ENCODE peak calls at places on chromosomes 12 and 14, in five cellular contexts. Z is tibial artery; A is CD8-positive, alpha-beta T cell; X is choroid plexus epithelial cell; C is fibroblast of the aortic adventitia. G is an unnamed sample.

GRCh38 chr12:53217930-53218307 is 10.9 kb upstream of the ITGB7 start:
- DNase-seq in Z (no peak), A (no peak), X (no peak), C (peak; percentile 31), G (no peak)

GRCh38 chr14:83849999-83850611 is 1679.8 kb upstream of the FLRT2 start:
- DNase-seq in Z (no peak), A (no peak), X (no peak), C (no peak), G (no peak)

GRCh38 chr14:99524804-99525698 is 43.8 kb downstream of the CCNK start:
- DNase-seq in Z (no peak), A (no peak), X (peak; percentile 54), C (peak; percentile 69), G (peak; percentile 55)

GRCh38 chr12:26001530-26001929 is 43.0 kb downstream of the RASSF8 start:
- DNase-seq in Z (no peak), A (no peak), X (no peak), C (no peak), G (no peak)

GRCh38 chr12:58452546-58452945 is 467.8 kb downstream of the LRIG3 start:
- DNase-seq in Z (no peak), A (no peak), X (peak; percentile 69), C (peak; percentile 24), G (peak; percentile 16)

GRCh38 chr12:65170245-65170881 is 980 bp downstream of the LEMD3 start:
- DNase-seq in Z (peak; percentile 46), A (peak; percentile 31), X (peak; percentile 54), C (peak; percentile 43), G (peak; percentile 62)

GRCh38 chr12:130266751-130267150 is 70.9 kb upstream of the PIWIL1 start:
- DNase-seq in Z (no peak), A (no peak), X (no peak), C (no peak), G (no peak)

GRCh38 chr12:77914089-77914488 is 83.4 kb downstream of the NAV3 start:
- DNase-seq in Z (no peak), A (no peak), X (peak; percentile 52), C (no peak), G (peak; percentile 32)

GRCh38 chr12:54759751-54760150 is 94.6 kb upstream of the MUCL1 start:
- DNase-seq in Z (no peak), A (no peak), X (peak; percentile 46), C (peak; percentile 22), G (peak; percentile 6)

GRCh38 chr12:16691624-16692023 is 85.7 kb upstream of the LMO3 start:
- DNase-seq in Z (no peak), A (no peak), X (no peak), C (no peak), G (no peak)

GRCh38 chr14:61701946-61702345 is 6.6 kb downstream of the HIF1A start:
- DNase-seq in Z (no peak), A (no peak), X (peak; percentile 38), C (no peak), G (no peak)

GRCh38 chr12:77387214-77387613 is 321.8 kb upstream of the E2F7 start:
- DNase-seq in Z (no peak), A (no peak), X (no peak), C (no peak), G (no peak)

GRCh38 chr14:23402296-23403138 is 5.6 kb downstream of the MYH6 start:
- DNase-seq in Z (no peak), A (no peak), X (peak; percentile 2), C (no peak), G (no peak)

GRCh38 chr12:75170786-75171185 is 38.9 kb downstream of the KCNC2 start:
- DNase-seq in Z (no peak), A (no peak), X (no peak), C (no peak), G (no peak)

GRCh38 chr12:69929531-69929930 is 104.5 kb downstream of the MYRFL start:
- DNase-seq in Z (no peak), A (no peak), X (peak; percentile 46), C (peak; percentile 42), G (peak; percentile 6)

GRCh38 chr12:125247477-125247876 is 182.2 kb downstream of the AACS start:
- DNase-seq in Z (no peak), A (no peak), X (no peak), C (no peak), G (no peak)

GRCh38 chr12:26431211-26431610 is 235.8 kb downstream of the SSPN start:
- DNase-seq in Z (no peak), A (no peak), X (no peak), C (no peak), G (no peak)

GRCh38 chr14:82075566-82075965 is 541.9 kb upstream of the SEL1L start:
- DNase-seq in Z (no peak), A (no peak), X (peak; percentile 3), C (no peak), G (peak; percentile 1)

GRCh38 chr14:104724407-104724980 is 465 bp downstream of the ADSS1 start:
- DNase-seq in Z (peak; percentile 68), A (no peak), X (no peak), C (no peak), G (peak; percentile 16)

GRCh38 chr12:40691913-40692616 is at the start of gene CNTN1:
- DNase-seq in Z (peak; percentile 28), A (no peak), X (peak; percentile 30), C (peak; percentile 30), G (peak; percentile 21)

GRCh38 chr12:74620932-74621331 is 83.3 kb downstream of the ATXN7L3B start:
- DNase-seq in Z (no peak), A (no peak), X (no peak), C (no peak), G (no peak)

GRCh38 chr12:93453633-93454032 is 11.9 kb upstream of the UBE2N start:
- DNase-seq in Z (no peak), A (no peak), X (peak; percentile 35), C (peak; percentile 26), G (no peak)

GRCh38 chr12:1184402-1184801 is 193.4 kb downstream of the ERC1 start:
- DNase-seq in Z (no peak), A (no peak), X (peak; percentile 29), C (peak; percentile 13), G (no peak)

GRCh38 chr14:100845341-100845740 is 19.4 kb downstream of the MEG3 start:
- DNase-seq in Z (no peak), A (no peak), X (no peak), C (no peak), G (no peak)

GRCh38 chr12:6390084-6390799 is 6.3 kb downstream of the LTBR start:
- DNase-seq in Z (no peak), A (no peak), X (no peak), C (no peak), G (no peak)

GRCh38 chr12:4825139-4825858 is 84.4 kb upstream of the KCNA1 start:
- DNase-seq in Z (no peak), A (no peak), X (no peak), C (peak; percentile 5), G (no peak)

GRCh38 chr12:20653871-20654270 is 41.3 kb upstream of the SLCO1C1 start:
- DNase-seq in Z (no peak), A (no peak), X (no peak), C (peak; percentile 5), G (no peak)

GRCh38 chr12:116876151-116876869 is 4.9 kb downstream of the HRK start:
- DNase-seq in Z (no peak), A (no peak), X (no peak), C (no peak), G (no peak)

GRCh38 chr12:27237790-27238771 is 6.0 kb upstream of the STK38L start:
- DNase-seq in Z (no peak), A (no peak), X (peak; percentile 78), C (no peak), G (peak; percentile 91)

GRCh38 chr12:48973531-48973930 is 2.0 kb upstream of the WNT10B start:
- DNase-seq in Z (peak; percentile 83), A (no peak), X (no peak), C (peak; percentile 76), G (peak; percentile 39)

GRCh38 chr12:12176402-12176801 is 90.4 kb downstream of the LRP6 start:
- DNase-seq in Z (no peak), A (no peak), X (no peak), C (no peak), G (no peak)

GRCh38 chr14:100297320-100298300 is 8.6 kb downstream of the SLC25A29 start:
- DNase-seq in Z (peak; percentile 91), A (no peak), X (peak; percentile 89), C (peak; percentile 90), G (peak; percentile 93)

GRCh38 chr12:24366514-24366913 is 417.0 kb upstream of the SOX5 start:
- DNase-seq in Z (no peak), A (no peak), X (no peak), C (no peak), G (no peak)

GRCh38 chr12:57832966-57833365 is 13.6 kb downstream of the CTDSP2 start:
- DNase-seq in Z (no peak), A (no peak), X (peak; percentile 37), C (no peak), G (no peak)

GRCh38 chr12:10612110-10612509 is 1.3 kb downstream of the MAGOHB start:
- DNase-seq in Z (no peak), A (no peak), X (no peak), C (no peak), G (no peak)
- H3K4me3 ChIP-seq in Z (peak overlapping the region; percentile 66), A (peak overlapping the region; percentile 97), X (no peak overlapping the region), C (peak overlapping the region; percentile 96), G (peak overlapping the region; percentile 97)

GRCh38 chr12:29519585-29520182 is 22.2 kb upstream of the OVCH1 start:
- DNase-seq in Z (no peak), A (no peak), X (peak; percentile 79), C (peak; percentile 84), G (peak; percentile 75)
- TF ChIP-seq CTCF in Z (peak; percentile 55), A (peak; percentile 61), X (peak; percentile 58), C (peak; percentile 55), G (peak; percentile 57)

GRCh38 chr12:15214851-15215601 is 6.2 kb downstream of the RERG start:
- DNase-seq in Z (no peak), A (no peak), X (no peak), C (no peak), G (no peak)

GRCh38 chr12:15220961-15221885 is at the start of gene RERG:
- DNase-seq in Z (peak; percentile 74), A (peak; percentile 67), X (peak; percentile 86), C (peak; percentile 68), G (peak; percentile 71)

GRCh38 chr12:15225136-15225535 is 3.9 kb upstream of the RERG start:
- DNase-seq in Z (no peak), A (no peak), X (no peak), C (no peak), G (no peak)

GRCh38 chr12:15216036-15216889 is 5.0 kb downstream of the RERG start:
- DNase-seq in Z (no peak), A (no peak), X (no peak), C (no peak), G (no peak)

GRCh38 chr12:15220451-15220850 is 766 bp downstream of the RERG start:
- DNase-seq in Z (peak; percentile 59), A (no peak), X (no peak), C (no peak), G (no peak)
- H3K4me3 ChIP-seq in Z (peak overlapping the region; percentile 75), A (no peak overlapping the region), X (no peak overlapping the region), C (no peak overlapping the region), G (no peak overlapping the region)

GRCh38 chr12:115387392-115387791 is 703.4 kb upstream of the TBX3 start:
- DNase-seq in Z (no peak), A (no peak), X (no peak), C (no peak), G (no peak)

GRCh38 chr12:115384391-115384790 is 700.4 kb upstream of the TBX3 start:
- DNase-seq in Z (no peak), A (no peak), X (no peak), C (no peak), G (no peak)

GRCh38 chr12:115385141-115385540 is 701.2 kb upstream of the TBX3 start:
- DNase-seq in Z (no peak), A (no peak), X (no peak), C (no peak), G (no peak)

GRCh38 chr12:115380509-115381120 is 696.6 kb upstream of the TBX3 start:
- DNase-seq in Z (no peak), A (no peak), X (no peak), C (peak; percentile 71), G (no peak)

GRCh38 chr12:115383668-115384067 is 699.7 kb upstream of the TBX3 start:
- DNase-seq in Z (no peak), A (no peak), X (peak; percentile 75), C (peak; percentile 81), G (peak; percentile 46)
- TF ChIP-seq CTCF in Z (no peak), A (no peak), X (no peak), C (no peak), G (no peak)

G was measured in fibroblast of villous mesenchyme.